ENCODE peak calls at places on chromosomes 13 and 19, in six cellular contexts. Q is left lung; F is activated effector memory CD4-positive, alpha-beta T cell treated with Interleukin-2 at 50 U/mL for 16 hours; T is activated T-helper 1 cell treated with anti-CD3 and anti-CD28 coated beads, Interleukin-2, amount 50 U/mL, for 16 hours; U is thoracic aorta; H is activated T-cell treated with anti-CD3 and anti-CD28 coated beads, Interleukin-2, amount 50 U/mL, for 72 hours. Y is an unnamed sample.

GRCh38 chr19:47541507-47541906 is 26.6 kb upstream of the NAPA start:
- DNase-seq in F (no peak), T (no peak), U (no peak), H (peak; percentile 42), Q (no peak), Y (no peak)

GRCh38 chr13:30362869-30363268 is 55.5 kb upstream of the KATNAL1 start:
- DNase-seq in H (no peak), Q (no peak), T (no peak), F (no peak), U (no peak), Y (no peak)

GRCh38 chr19:48780684-48781391 is 25.5 kb downstream of the FGF21 start:
- DNase-seq in U (no peak), H (no peak), F (no peak), Q (no peak), T (no peak), Y (no peak)

GRCh38 chr13:106028916-106029315 is 506.5 kb downstream of the EFNB2 start:
- DNase-seq in H (no peak), Q (no peak), T (no peak), U (no peak), F (no peak), Y (no peak)

GRCh38 chr13:106173346-106173745 is 362.1 kb downstream of the EFNB2 start:
- DNase-seq in H (no peak), U (no peak), F (no peak), Q (no peak), T (no peak), Y (no peak)

GRCh38 chr19:55600336-55601028 is 394 bp downstream of the ZNF524 start:
- DNase-seq in H (peak; percentile 81), F (no peak), U (no peak), Q (peak; percentile 91), T (no peak), Y (no peak)

GRCh38 chr13:59514316-59514715 is 649.4 kb downstream of the DIAPH3 start:
- DNase-seq in Q (no peak), F (no peak), T (no peak), H (no peak), U (no peak), Y (no peak)

GRCh38 chr19:57241181-57241580 is 749 bp downstream of the ZNF805 start:
- DNase-seq in Q (no peak), F (no peak), U (no peak), H (no peak), T (no peak), Y (no peak)

GRCh38 chr19:50322931-50323781 is 6.0 kb downstream of the KCNC3 start:
- DNase-seq in Q (peak; percentile 77), H (no peak), F (no peak), T (no peak), U (no peak), Y (no peak)

GRCh38 chr13:42066542-42066941 is 18.1 kb downstream of the DGKH start:
- DNase-seq in T (no peak), H (no peak), U (no peak), F (no peak), Q (no peak), Y (no peak)

GRCh38 chr13:80928241-80928640 is 587.3 kb upstream of the SPRY2 start:
- DNase-seq in Q (no peak), F (no peak), H (no peak), U (no peak), T (no peak), Y (no peak)

GRCh38 chr19:43371909-43372308 is 18.4 kb downstream of the CD177 start:
- DNase-seq in F (no peak), Q (no peak), T (no peak), H (no peak), U (no peak), Y (no peak)

GRCh38 chr13:27203186-27203585 is 31.6 kb upstream of the USP12 start:
- DNase-seq in H (no peak), Q (no peak), F (no peak), U (no peak), T (no peak), Y (no peak)

GRCh38 chr19:459724-460511 is 915 bp downstream of the SHC2 start:
- DNase-seq in F (no peak), H (peak; percentile 50), U (no peak), Q (peak; percentile 81), T (no peak), Y (no peak)

GRCh38 chr13:101751488-101751887 is 299.0 kb downstream of the ITGBL1 start:
- DNase-seq in F (no peak), Q (no peak), T (no peak), H (no peak), U (no peak), Y (no peak)

GRCh38 chr19:33486407-33486806 is 35.2 kb downstream of the PEPD start:
- DNase-seq in F (no peak), T (no peak), H (no peak), Q (peak; percentile 51), U (no peak), Y (no peak)

GRCh38 chr13:25943666-25944065 is 108.2 kb downstream of the SHISA2 start:
- DNase-seq in U (no peak), H (no peak), T (no peak), Q (no peak), F (no peak), Y (no peak)

GRCh38 chr13:98997738-98998641 is 20.1 kb upstream of the DOCK9 start:
- DNase-seq in Q (no peak), H (no peak), T (no peak), U (no peak), F (no peak), Y (no peak)

GRCh38 chr13:22018297-22019210 is 347.7 kb downstream of the FGF9 start:
- DNase-seq in H (no peak), U (no peak), T (no peak), Q (no peak), F (no peak), Y (no peak)

GRCh38 chr13:100542546-100543156 is 45.9 kb downstream of the GGACT start:
- DNase-seq in U (no peak), F (no peak), H (no peak), Q (no peak), T (no peak), Y (no peak)

GRCh38 chr13:109790951-109791605 is 4.7 kb upstream of the IRS2 start:
- DNase-seq in T (no peak), F (no peak), H (no peak), U (no peak), Q (no peak), Y (no peak)

GRCh38 chr13:23583491-23583890 is 13.3 kb downstream of the TNFRSF19 start:
- DNase-seq in Q (no peak), H (no peak), F (no peak), T (no peak), U (no peak), Y (no peak)

GRCh38 chr13:77740931-77741586 is 43.6 kb downstream of the SLAIN1 start:
- DNase-seq in H (no peak), F (no peak), U (no peak), Q (no peak), T (no peak), Y (no peak)

GRCh38 chr13:113405481-113406300 is 41.8 kb upstream of the GRTP1 start:
- DNase-seq in U (no peak), Q (peak; percentile 61), F (no peak), H (no peak), T (no peak), Y (no peak)

Y was measured in cortex of kidney.